ENCODE peak calls at places on chromosome 7, in six cellular contexts. L, N, C, K, P and V are unnamed samples.

GRCh38 chr7:150784954-150785353 is 15.2 kb downstream of the TMEM176B start:
- DNase-seq in N (no peak), P (no peak), L (no peak), K (no peak), C (no peak), V (no peak)

GRCh38 chr7:155663942-155664341 is 19.5 kb downstream of the RBM33 start:
- DNase-seq in P (no peak), N (no peak), C (no peak), L (no peak), K (no peak), V (no peak)

GRCh38 chr7:107693396-107693795 is 32.8 kb downstream of the SLC26A4 start:
- DNase-seq in L (peak), K (no peak), C (peak), P (no peak), N (no peak), V (no peak)

GRCh38 chr7:157177997-157178396 is 39.3 kb downstream of the UBE3C start:
- DNase-seq in N (no peak), L (no peak), K (no peak), C (no peak), P (no peak), V (no peak)

GRCh38 chr7:39700165-39700564 is 76.8 kb downstream of the RALA start:
- DNase-seq in N (no peak), L (no peak), P (no peak), K (no peak), C (no peak), V (no peak)

GRCh38 chr7:106061301-106061979 is 50.7 kb downstream of the SYPL1 start:
- DNase-seq in L (no peak), N (no peak), C (no peak), P (no peak), K (no peak), V (no peak)

GRCh38 chr7:2659556-2660358 is 28.0 kb downstream of the TTYH3 start:
- DNase-seq in K (no peak), L (no peak), P (no peak), N (no peak), C (no peak), V (no peak)

GRCh38 chr7:1174881-1175596 is 15.0 kb upstream of the ZFAND2A start:
- DNase-seq in P (no peak), L (no peak), N (no peak), K (no peak), C (no peak), V (no peak)

GRCh38 chr7:157293413-157293788 is 43.4 kb upstream of the DNAJB6 start:
- DNase-seq in C (no peak), N (no peak), P (no peak), K (no peak), L (no peak), V (no peak)

GRCh38 chr7:150896562-150897209 is 44.4 kb downstream of the AOC1 start:
- DNase-seq in C (no peak), K (no peak), N (no peak), L (no peak), P (no peak), V (no peak)

GRCh38 chr7:27617651-27618381 is 44.9 kb downstream of the HIBADH start:
- DNase-seq in K (no peak), N (no peak), P (no peak), L (no peak), C (no peak), V (no peak)

GRCh38 chr7:155278921-155279320 is 18.8 kb upstream of the INSIG1 start:
- DNase-seq in L (no peak), N (no peak), K (no peak), C (no peak), P (no peak), V (no peak)

GRCh38 chr7:88449410-88449809 is 142.7 kb upstream of the STEAP4 start:
- DNase-seq in C (no peak), L (no peak), N (no peak), K (no peak), P (no peak), V (no peak)

GRCh38 chr7:36809064-36809463 is 84.8 kb upstream of the AOAH start:
- DNase-seq in N (no peak), L (no peak), K (no peak), C (no peak), P (no peak), V (no peak)

GRCh38 chr7:133602291-133602690 is 349.4 kb downstream of the EXOC4 start:
- DNase-seq in L (no peak), C (peak), N (no peak), P (peak), K (peak), V (peak)

GRCh38 chr7:152341039-152341913 is 94.5 kb downstream of the KMT2C start:
- DNase-seq in K (peak), C (peak), L (peak), N (peak), P (peak), V (peak)

GRCh38 chr7:11294965-11295364 is 321.3 kb downstream of the PHF14 start:
- DNase-seq in K (no peak), C (no peak), P (no peak), L (no peak), N (no peak), V (no peak)

GRCh38 chr7:24708244-24708643 is 49.0 kb downstream of the GSDME start:
- DNase-seq in K (no peak), N (no peak), P (no peak), C (no peak), L (no peak), V (no peak)

GRCh38 chr7:143885951-143886350 is 16.0 kb downstream of the TCAF1 start:
- DNase-seq in L (no peak), C (no peak), P (no peak), K (no peak), N (no peak), V (no peak)

GRCh38 chr7:82319674-82320118 is 123.9 kb downstream of the CACNA2D1 start:
- DNase-seq in P (peak), C (peak), K (peak), L (no peak), N (peak), V (peak)

GRCh38 chr7:55021951-55022617 is 3.3 kb downstream of the EGFR start:
- DNase-seq in C (no peak), N (no peak), P (no peak), L (no peak), K (no peak), V (peak)

GRCh38 chr7:153413199-153413539 is 639.0 kb upstream of the DPP6 start:
- DNase-seq in K (no peak), L (no peak), N (no peak), C (no peak), P (no peak), V (no peak)

GRCh38 chr7:128831178-128831993 is 1.2 kb downstream of the FLNC start:
- DNase-seq in N (no peak), K (peak), C (peak), L (no peak), P (peak), V (peak)

GRCh38 chr7:29359480-29360093 is 165.0 kb downstream of the CHN2 start:
- DNase-seq in P (no peak), K (no peak), L (no peak), N (no peak), C (no peak), V (no peak)

GRCh38 chr7:123220396-123220795 is 20.6 kb upstream of the SLC13A1 start:
- DNase-seq in L (peak), C (peak), K (peak), N (no peak), P (peak), V (peak)

GRCh38 chr7:5692112-5692844 is 89.2 kb downstream of the RNF216 start:
- DNase-seq in K (peak), N (peak), C (peak), P (peak), L (no peak), V (peak)

GRCh38 chr7:92646966-92647625 is 56.9 kb upstream of the FAM133B start:
- DNase-seq in P (no peak), K (no peak), C (no peak), N (no peak), L (no peak), V (no peak)

GRCh38 chr7:5139998-5140397 is 50.0 kb upstream of the WIPI2 start:
- DNase-seq in N (no peak), C (peak), P (peak), K (no peak), L (peak), V (peak)

GRCh38 chr7:84792232-84792882 is 394.5 kb downstream of the SEMA3D start:
- DNase-seq in L (no peak), P (no peak), K (no peak), C (no peak), N (no peak), V (no peak)

GRCh38 chr7:41886906-41887311 is 184.0 kb upstream of the INHBA start:
- DNase-seq in C (peak), K (peak), P (peak), N (peak), L (no peak), V (peak)

GRCh38 chr7:65746398-65746669 is 126.5 kb upstream of the VKORC1L1 start:
- DNase-seq in C (peak), P (peak), L (no peak), N (no peak), K (no peak), V (peak)